ENCODE peak calls at places on chromosome 14, in five cellular contexts. One of them, this sample, is unnamed.

GRCh38 chr14:51147183-51147582 is 52.3 kb upstream of the TRIM9 start:
- DNase-seq in NCI-H1105: no peak
- DNase-seq in H54: no peak
- DNase-seq in NCI-H1092 treated with DMSO at 0.1 percent for 48 hours: no peak
- DNase-seq in EL: peak
- DNase-seq in this sample: no peak

GRCh38 chr14:75417674-75418073 is 10.1 kb upstream of the JDP2 start:
- DNase-seq in NCI-H1105: no peak
- DNase-seq in H54: no peak
- DNase-seq in NCI-H1092 treated with DMSO at 0.1 percent for 48 hours: no peak
- DNase-seq in EL: peak
- DNase-seq in this sample: no peak

GRCh38 chr14:64928239-64929002 is 14.1 kb downstream of the GPX2 start:
- DNase-seq in NCI-H1105: no peak
- DNase-seq in H54: no peak
- DNase-seq in NCI-H1092 treated with DMSO at 0.1 percent for 48 hours: no peak
- DNase-seq in EL: no peak
- DNase-seq in this sample: no peak

GRCh38 chr14:39265032-39265431 is 31.3 kb downstream of the MIA2 start:
- DNase-seq in NCI-H1105: peak
- DNase-seq in H54: no peak
- DNase-seq in NCI-H1092 treated with DMSO at 0.1 percent for 48 hours: peak
- DNase-seq in EL: peak
- DNase-seq in this sample: peak

GRCh38 chr14:72745546-72745945 is 148.4 kb downstream of the DPF3 start:
- DNase-seq in NCI-H1105: no peak
- DNase-seq in H54: peak
- DNase-seq in NCI-H1092 treated with DMSO at 0.1 percent for 48 hours: no peak
- DNase-seq in EL: peak
- DNase-seq in this sample: no peak

GRCh38 chr14:59337151-59337611 is 128.0 kb downstream of the GPR135 start:
- DNase-seq in NCI-H1105: no peak
- DNase-seq in H54: no peak
- DNase-seq in NCI-H1092 treated with DMSO at 0.1 percent for 48 hours: no peak
- DNase-seq in EL: no peak
- DNase-seq in this sample: no peak

GRCh38 chr14:71532349-71532748 is 399.9 kb upstream of the RGS6 start:
- DNase-seq in NCI-H1105: no peak
- DNase-seq in H54: no peak
- DNase-seq in NCI-H1092 treated with DMSO at 0.1 percent for 48 hours: no peak
- DNase-seq in EL: no peak
- DNase-seq in this sample: no peak

GRCh38 chr14:51521764-51522163 is 129.9 kb upstream of the FRMD6 start:
- DNase-seq in NCI-H1105: no peak
- DNase-seq in H54: no peak
- DNase-seq in NCI-H1092 treated with DMSO at 0.1 percent for 48 hours: no peak
- DNase-seq in EL: peak
- DNase-seq in this sample: no peak

GRCh38 chr14:24607081-24607480 is 2.4 kb downstream of the GZMH start:
- DNase-seq in NCI-H1105: no peak
- DNase-seq in H54: no peak
- DNase-seq in NCI-H1092 treated with DMSO at 0.1 percent for 48 hours: no peak
- DNase-seq in EL: no peak
- DNase-seq in this sample: peak

GRCh38 chr14:104584557-104584956 is 5.0 kb downstream of the C14orf180 start:
- DNase-seq in NCI-H1105: no peak
- DNase-seq in H54: no peak
- DNase-seq in NCI-H1092 treated with DMSO at 0.1 percent for 48 hours: no peak
- DNase-seq in EL: no peak
- DNase-seq in this sample: no peak

GRCh38 chr14:93008381-93008780 is 85.4 kb downstream of the CHGA start:
- DNase-seq in NCI-H1105: no peak
- DNase-seq in H54: peak
- DNase-seq in NCI-H1092 treated with DMSO at 0.1 percent for 48 hours: no peak
- DNase-seq in EL: peak
- DNase-seq in this sample: peak

GRCh38 chr14:79369359-79370332 is 841.7 kb downstream of the DIO2 start:
- DNase-seq in NCI-H1105: no peak
- DNase-seq in H54: peak
- DNase-seq in NCI-H1092 treated with DMSO at 0.1 percent for 48 hours: no peak
- DNase-seq in EL: peak
- DNase-seq in this sample: no peak

GRCh38 chr14:94328196-94328595 is 5.1 kb upstream of the SERPINA6 start:
- DNase-seq in NCI-H1105: no peak
- DNase-seq in H54: no peak
- DNase-seq in NCI-H1092 treated with DMSO at 0.1 percent for 48 hours: no peak
- DNase-seq in EL: no peak
- DNase-seq in this sample: no peak

GRCh38 chr14:72495668-72496067 is 398.2 kb downstream of the DPF3 start:
- DNase-seq in NCI-H1105: no peak
- DNase-seq in H54: no peak
- DNase-seq in NCI-H1092 treated with DMSO at 0.1 percent for 48 hours: no peak
- DNase-seq in EL: peak
- DNase-seq in this sample: no peak

GRCh38 chr14:24226477-24226876 is 5.7 kb downstream of the NEDD8 start:
- DNase-seq in NCI-H1105: no peak
- DNase-seq in H54: no peak
- DNase-seq in NCI-H1092 treated with DMSO at 0.1 percent for 48 hours: no peak
- DNase-seq in EL: no peak
- DNase-seq in this sample: no peak

GRCh38 chr14:29741909-29742401 is 185.7 kb downstream of the PRKD1 start:
- DNase-seq in NCI-H1105: no peak
- DNase-seq in H54: no peak
- DNase-seq in NCI-H1092 treated with DMSO at 0.1 percent for 48 hours: peak
- DNase-seq in EL: peak
- DNase-seq in this sample: no peak

GRCh38 chr14:62409909-62410308 is 635.3 kb downstream of the KCNH5 start:
- DNase-seq in NCI-H1105: no peak
- DNase-seq in H54: no peak
- DNase-seq in NCI-H1092 treated with DMSO at 0.1 percent for 48 hours: no peak
- DNase-seq in EL: peak
- DNase-seq in this sample: no peak

GRCh38 chr14:66603945-66604344 is 96.0 kb downstream of the GPHN start:
- DNase-seq in NCI-H1105: no peak
- DNase-seq in H54: no peak
- DNase-seq in NCI-H1092 treated with DMSO at 0.1 percent for 48 hours: no peak
- DNase-seq in EL: no peak
- DNase-seq in this sample: no peak

GRCh38 chr14:67599698-67600561 is at the start of gene PIGH:
- DNase-seq in NCI-H1105: peak
- DNase-seq in H54: peak
- DNase-seq in NCI-H1092 treated with DMSO at 0.1 percent for 48 hours: peak
- DNase-seq in EL: peak
- DNase-seq in this sample: peak

GRCh38 chr14:100076133-100076532 is 10.9 kb downstream of the EVL start:
- DNase-seq in NCI-H1105: no peak
- DNase-seq in H54: no peak
- DNase-seq in NCI-H1092 treated with DMSO at 0.1 percent for 48 hours: no peak
- DNase-seq in EL: peak
- DNase-seq in this sample: no peak